ENCODE peak calls at places on chromosomes 4 and X, in four cellular contexts. K is HFF-Myc, I is Panc1, T is lower lobe of right lung. U is an unnamed sample.

GRCh38 chr4:96833831-96834230 is 993.9 kb downstream of the PDHA2 start:
- DNase-seq in T (no peak), K (no peak), I (no peak), U (no peak)

GRCh38 chrX:110284159-110284558 is 33.7 kb downstream of the AMMECR1 start:
- DNase-seq in I (no peak), K (peak; percentile 46), T (no peak), U (peak; percentile 59)

GRCh38 chr4:125707397-125707796 is 392.6 kb downstream of the FAT4 start:
- DNase-seq in K (no peak), T (no peak), I (no peak), U (no peak)

GRCh38 chr4:6901669-6902317 is 7.8 kb upstream of the TBC1D14 start:
- DNase-seq in K (no peak), T (no peak), I (no peak), U (no peak)

GRCh38 chr4:62914758-62915157 is 1494.5 kb downstream of the TECRL start:
- DNase-seq in I (no peak), T (no peak), K (no peak), U (no peak)

GRCh38 chr4:7964890-7965662 is 25.4 kb upstream of the AFAP1 start:
- DNase-seq in I (no peak), K (no peak), T (no peak), U (no peak)

GRCh38 chr4:26899991-26900390 is 39.4 kb downstream of the STIM2 start:
- DNase-seq in K (no peak), I (no peak), T (no peak), U (no peak)

GRCh38 chr4:8105303-8106100 is 53.1 kb downstream of the ABLIM2 start:
- DNase-seq in T (no peak), K (no peak), I (no peak), U (no peak)

GRCh38 chr4:79049840-79050520 is 110.7 kb upstream of the PAQR3 start:
- DNase-seq in I (no peak), T (no peak), K (no peak), U (no peak)

GRCh38 chr4:186709509-186709908 is 14.1 kb downstream of the FAT1 start:
- DNase-seq in K (no peak), I (no peak), T (no peak), U (no peak)

GRCh38 chr4:109432676-109433075 is 939 bp upstream of the SEC24B start:
- DNase-seq in T (no peak), I (no peak), K (no peak), U (peak; percentile 77)

GRCh38 chrX:133676344-133677122 is 261.2 kb upstream of the GPC4 start:
- DNase-seq in T (peak; percentile 41), K (no peak), I (no peak), U (no peak)

GRCh38 chrX:13732246-13733067 is 2.0 kb downstream of the TRAPPC2 start:
- DNase-seq in I (no peak), K (no peak), T (no peak), U (no peak)

GRCh38 chr4:169506903-169507302 is 105.5 kb downstream of the NEK1 start:
- DNase-seq in K (no peak), T (no peak), I (no peak), U (no peak)

GRCh38 chr4:103370336-103370735 is 172.2 kb upstream of the CENPE start:
- DNase-seq in T (no peak), I (no peak), K (no peak), U (no peak)

GRCh38 chr4:14646831-14647230 is 355.4 kb upstream of the CPEB2 start:
- DNase-seq in T (no peak), I (no peak), K (no peak), U (no peak)
- TF ChIP-seq CTCF in T (no peak), I (no peak), K (no peak), U (no peak)

GRCh38 chr4:39641451-39641850 is 2.8 kb upstream of the SMIM14 start:
- DNase-seq in I (no peak), T (no peak), K (no peak), U (no peak)

GRCh38 chr4:39635023-39635422 is 3.6 kb downstream of the SMIM14 start:
- DNase-seq in K (no peak), I (no peak), T (no peak), U (no peak)

GRCh38 chr4:39638358-39639239 is at the start of gene SMIM14:
- DNase-seq in I (no peak), T (peak; percentile 99), K (peak; percentile 76), U (peak; percentile 86)

GRCh38 chr4:39637572-39638357 is 900 bp downstream of the SMIM14 start:
- DNase-seq in I (no peak), K (no peak), T (peak; percentile 73), U (no peak)

GRCh38 chr4:39636786-39637185 is 1.9 kb downstream of the SMIM14 start:
- DNase-seq in T (no peak), K (no peak), I (no peak), U (no peak)
- H3K4me3 ChIP-seq in T (peak overlapping the region; percentile 61), K (peak overlapping the region; percentile 88), I (peak overlapping the region; percentile 95), U (peak overlapping the region; percentile 86)

GRCh38 chrX:7261672-7262332 is 113.8 kb upstream of the PUDP start:
- DNase-seq in T (no peak), K (no peak), I (no peak), U (no peak)
- TF ChIP-seq CTCF in T (no peak), K (no peak), I (no peak), U (no peak)

DNA sequence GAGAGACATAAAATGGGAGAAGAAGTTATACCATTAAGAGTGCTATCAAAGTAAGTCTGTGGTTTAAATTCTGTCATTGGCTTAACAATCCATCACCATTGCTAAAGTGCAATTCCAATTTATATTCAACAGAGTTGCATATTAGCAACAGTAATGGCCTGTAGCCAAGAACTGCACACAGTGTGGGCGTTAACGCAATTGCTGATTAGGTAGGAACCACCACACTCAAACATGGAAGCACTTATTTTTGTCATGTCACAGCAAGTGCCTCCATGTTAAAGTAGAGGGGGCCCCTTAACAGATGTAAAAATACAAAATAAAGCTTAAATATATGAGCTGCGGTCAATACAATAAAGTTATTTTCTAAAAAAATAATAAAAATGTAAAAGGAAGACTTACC is 10.8 kb downstream of the LARP7 start:
- DNase-seq in K (no peak), T (no peak), I (no peak), U (no peak)
- H3K4me3 ChIP-seq in K (no peak overlapping the region), T (no peak overlapping the region), I (no peak overlapping the region), U (no peak overlapping the region)

DNA sequence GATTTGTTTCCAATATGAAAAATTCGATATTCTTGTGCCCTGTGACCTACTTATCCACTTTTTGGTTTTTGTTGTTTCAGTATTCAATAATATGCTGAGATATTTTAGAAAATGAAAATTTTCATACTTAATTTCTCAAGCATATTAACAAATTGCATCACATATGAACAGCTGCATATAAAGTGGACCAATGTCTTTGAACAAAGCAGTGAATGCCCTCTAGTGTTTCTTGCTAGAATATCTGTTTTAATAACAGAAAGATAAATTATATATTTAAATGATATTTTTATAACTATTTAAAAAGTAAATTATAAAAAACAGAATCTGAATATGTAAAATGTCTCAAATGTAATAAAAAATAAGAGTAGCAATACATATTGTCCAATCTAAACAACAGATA is 31.7 kb upstream of the INTU start:
- DNase-seq in T (no peak), I (no peak), K (no peak), U (no peak)
- TF ChIP-seq CTCF in T (no peak), I (no peak), K (peak; percentile 9), U (peak; percentile 6)

DNA sequence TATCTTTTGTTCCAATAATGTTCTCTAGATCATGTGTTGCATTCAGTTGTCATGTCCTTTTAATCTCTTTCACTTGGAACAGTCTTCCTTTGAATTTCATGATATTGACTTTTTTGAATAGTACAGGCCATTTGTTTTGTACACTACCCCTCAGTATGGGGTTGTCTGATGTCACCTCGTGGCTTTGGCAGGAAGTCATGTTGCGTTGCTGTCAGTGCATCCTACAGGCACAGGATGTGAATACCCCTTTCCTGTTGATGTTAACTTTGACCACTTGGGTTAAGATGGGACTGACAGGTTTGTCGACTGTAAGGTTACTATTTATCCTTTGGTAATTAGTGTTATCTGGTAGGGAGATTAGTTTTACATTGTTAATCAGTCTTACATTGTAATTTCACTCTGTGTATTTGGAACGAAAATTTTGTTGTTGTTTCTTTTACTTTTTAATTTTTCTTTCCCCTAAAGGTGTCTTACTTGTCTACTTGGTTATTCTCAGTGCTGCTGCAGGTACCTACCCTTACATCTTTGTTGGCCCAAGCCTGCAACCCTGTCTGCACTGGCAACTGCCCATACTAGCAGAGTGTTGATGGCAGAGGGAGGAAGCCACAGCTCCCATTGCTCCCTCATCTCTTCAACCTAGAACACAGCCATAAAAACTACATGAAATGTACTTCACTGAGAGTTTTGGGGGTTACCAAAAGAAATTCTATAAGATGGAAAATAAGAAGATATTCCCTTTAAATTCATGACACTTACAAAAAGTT is 14.7 kb upstream of the ATP8A1 start:
- DNase-seq in I (no peak), K (no peak), T (no peak), U (no peak)
- H3K4me3 ChIP-seq in I (no peak overlapping the region), K (no peak overlapping the region), T (no peak overlapping the region), U (no peak overlapping the region)

GRCh38 chr4:163679189-163679588 is 184.7 kb downstream of the TMA16 start:
- DNase-seq in I (no peak), K (no peak), T (no peak), U (no peak)

GRCh38 chr4:163680390-163681098 is 186.1 kb downstream of the TMA16 start:
- DNase-seq in K (no peak), I (no peak), T (no peak), U (no peak)

DNA sequence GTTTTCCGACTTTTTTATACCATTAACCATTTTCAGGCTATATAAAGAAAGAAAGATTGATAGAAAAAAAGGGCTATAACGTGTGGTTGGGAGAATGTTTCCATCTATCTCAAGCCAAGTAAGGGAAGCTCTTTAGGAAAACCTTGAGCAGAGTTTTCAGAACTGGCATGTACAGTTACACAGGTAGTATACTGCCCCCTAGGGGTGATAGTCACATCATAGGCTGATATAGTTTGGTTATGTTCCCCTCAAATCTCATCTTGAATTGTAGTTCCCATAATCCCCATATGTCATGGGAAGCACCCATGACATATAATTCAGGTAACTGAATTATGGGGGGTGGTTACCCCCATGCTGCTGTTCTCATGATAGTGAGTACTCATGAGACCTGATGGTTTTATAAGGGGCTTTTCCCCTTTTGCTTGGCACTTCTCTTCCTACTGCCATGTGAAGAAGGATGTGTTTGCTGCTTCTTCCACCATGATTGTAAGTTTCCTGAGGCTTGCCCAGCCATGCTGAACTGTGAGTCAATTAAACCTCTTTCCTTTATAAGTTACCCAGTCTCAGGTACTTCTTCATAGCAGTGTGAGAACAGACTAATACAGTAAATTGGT is 186.8 kb downstream of the TMA16 start:
- DNase-seq in T (no peak), K (no peak), I (no peak), U (no peak)
- TF ChIP-seq CTCF in T (peak; percentile 71), K (peak; percentile 23), I (peak; percentile 45), U (no peak)

U was measured in AG04449.